ENCODE peak calls at places on chromosome 7, in nine cellular contexts. X is colonic mucosa, O is OCI-LY7, M is chondrocyte, G is mesothelial cell of epicardium, I is GM23338, T is lower lobe of right lung, S is AG09319, Q is AG10803. Y is an unnamed sample.

GRCh38 chr7:105978035-105978434 is 15.0 kb downstream of the CDHR3 start:
- DNase-seq in T (no peak), M (no peak), I (no peak), S (no peak), Q (no peak), G (no peak), O (no peak), X (no peak), Y (no peak)

GRCh38 chr7:130432886-130433285 is 7.9 kb downstream of the CEP41 start:
- DNase-seq in I (no peak), O (no peak), T (no peak), Q (no peak), M (no peak), S (no peak), G (no peak), X (no peak), Y (no peak)

GRCh38 chr7:146772581-146772980 is 656.0 kb downstream of the CNTNAP2 start:
- DNase-seq in X (no peak), M (no peak), Q (no peak), S (no peak), O (peak), G (no peak), T (no peak), I (peak), Y (no peak)

GRCh38 chr7:95398155-95398940 is 2.2 kb upstream of the PON3 start:
- DNase-seq in Q (no peak), G (no peak), I (no peak), O (no peak), T (no peak), S (no peak), X (no peak), M (no peak), Y (no peak)

GRCh38 chr7:17305387-17306171 is 7.1 kb downstream of the AHR start:
- DNase-seq in G (no peak), T (no peak), S (no peak), Q (peak), O (no peak), I (no peak), M (no peak), X (no peak), Y (no peak)

GRCh38 chr7:42511027-42511426 is 274.0 kb upstream of the GLI3 start:
- DNase-seq in O (no peak), X (no peak), S (no peak), G (no peak), Q (peak), M (no peak), T (no peak), I (peak), Y (no peak)

GRCh38 chr7:105935250-105935649 is 27.8 kb upstream of the CDHR3 start:
- DNase-seq in I (no peak), S (no peak), O (no peak), Q (no peak), G (no peak), X (no peak), M (no peak), T (no peak), Y (no peak)

GRCh38 chr7:123748171-123748733 is 551 bp downstream of the WASL start:
- DNase-seq in X (peak), I (peak), S (no peak), O (peak), G (no peak), Q (peak), T (peak), M (peak), Y (peak)

GRCh38 chr7:40301486-40302065 is 166.8 kb downstream of the SUGCT start:
- DNase-seq in G (no peak), I (no peak), M (no peak), O (no peak), Q (peak), S (no peak), X (no peak), T (no peak), Y (no peak)

GRCh38 chr7:24727165-24728120 is 29.8 kb downstream of the GSDME start:
- DNase-seq in O (peak), T (no peak), S (no peak), Q (peak), I (no peak), X (no peak), G (no peak), M (no peak), Y (peak)

GRCh38 chr7:768881-769504 is 41.9 kb upstream of the PRKAR1B start:
- DNase-seq in Q (no peak), G (no peak), M (no peak), T (no peak), I (peak), X (no peak), S (no peak), O (no peak), Y (no peak)

GRCh38 chr7:115477193-115477651 is 553.3 kb downstream of the TFEC start:
- DNase-seq in G (peak), X (peak), M (no peak), Q (peak), O (no peak), S (no peak), I (peak), T (peak), Y (no peak)

GRCh38 chr7:25216837-25217236 is 11.4 kb downstream of the NPVF start:
- DNase-seq in S (no peak), G (no peak), X (no peak), Q (peak), T (no peak), I (peak), O (peak), M (no peak), Y (no peak)

GRCh38 chr7:887488-887820 is 11.1 kb downstream of the GET4 start:
- DNase-seq in I (no peak), X (no peak), M (peak), Q (no peak), G (no peak), T (peak), O (no peak), S (no peak), Y (no peak)

GRCh38 chr7:114879554-114879953 is 42.3 kb upstream of the MDFIC start:
- DNase-seq in S (peak), I (no peak), Q (peak), T (no peak), X (no peak), O (no peak), M (no peak), G (no peak), Y (no peak)

GRCh38 chr7:901388-902154 is 25.2 kb downstream of the GET4 start:
- DNase-seq in O (peak), X (peak), T (peak), S (peak), G (no peak), I (peak), Q (peak), M (no peak), Y (no peak)

GRCh38 chr7:3754488-3755365 is 453.7 kb downstream of the SDK1 start:
- DNase-seq in I (peak), M (no peak), S (peak), Q (no peak), O (no peak), T (no peak), X (no peak), G (no peak), Y (no peak)

GRCh38 chr7:45027774-45028114 is 27.7 kb downstream of the CCM2 start:
- DNase-seq in T (no peak), X (no peak), Q (no peak), G (no peak), I (no peak), M (peak), O (no peak), S (no peak), Y (no peak)

GRCh38 chr7:81339946-81340345 is 421.1 kb upstream of the SEMA3C start:
- DNase-seq in X (no peak), I (no peak), G (no peak), O (no peak), S (no peak), T (no peak), M (no peak), Q (peak), Y (no peak)

GRCh38 chr7:91306266-91306665 is 42.0 kb downstream of the FZD1 start:
- DNase-seq in O (no peak), X (no peak), T (no peak), S (no peak), G (no peak), M (no peak), I (no peak), Q (no peak), Y (no peak)

GRCh38 chr7:2520131-2520807 is 695 bp downstream of the LFNG start:
- DNase-seq in X (peak), I (peak), Q (no peak), S (no peak), G (no peak), T (peak), M (no peak), O (no peak), Y (no peak)

GRCh38 chr7:149742075-149742701 is 31.2 kb downstream of the ZNF467 start:
- DNase-seq in T (peak), I (peak), S (peak), M (no peak), X (peak), Q (peak), O (peak), G (peak), Y (no peak)
- TF ChIP-seq CTCF in T (peak), I (peak), S (peak), M (peak), X (peak), Q (peak), O (peak), G (peak), Y (peak)

GRCh38 chr7:36084485-36085091 is 68.5 kb upstream of the EEPD1 start:
- DNase-seq in M (no peak), G (no peak), Q (peak), I (peak), O (no peak), X (peak), T (no peak), S (peak), Y (no peak)
- TF ChIP-seq CTCF in M (peak), G (no peak), Q (peak), I (peak), O (no peak), X (peak), T (no peak), S (peak), Y (peak)

GRCh38 chr7:155405399-155406318 is 52.3 kb upstream of the EN2 start:
- DNase-seq in O (no peak), X (no peak), I (peak), T (no peak), Q (no peak), S (no peak), G (no peak), M (no peak), Y (no peak)
- TF ChIP-seq CTCF in O (peak), X (no peak), I (peak), T (no peak), Q (no peak), S (no peak), G (no peak), M (peak), Y (peak)

DNA sequence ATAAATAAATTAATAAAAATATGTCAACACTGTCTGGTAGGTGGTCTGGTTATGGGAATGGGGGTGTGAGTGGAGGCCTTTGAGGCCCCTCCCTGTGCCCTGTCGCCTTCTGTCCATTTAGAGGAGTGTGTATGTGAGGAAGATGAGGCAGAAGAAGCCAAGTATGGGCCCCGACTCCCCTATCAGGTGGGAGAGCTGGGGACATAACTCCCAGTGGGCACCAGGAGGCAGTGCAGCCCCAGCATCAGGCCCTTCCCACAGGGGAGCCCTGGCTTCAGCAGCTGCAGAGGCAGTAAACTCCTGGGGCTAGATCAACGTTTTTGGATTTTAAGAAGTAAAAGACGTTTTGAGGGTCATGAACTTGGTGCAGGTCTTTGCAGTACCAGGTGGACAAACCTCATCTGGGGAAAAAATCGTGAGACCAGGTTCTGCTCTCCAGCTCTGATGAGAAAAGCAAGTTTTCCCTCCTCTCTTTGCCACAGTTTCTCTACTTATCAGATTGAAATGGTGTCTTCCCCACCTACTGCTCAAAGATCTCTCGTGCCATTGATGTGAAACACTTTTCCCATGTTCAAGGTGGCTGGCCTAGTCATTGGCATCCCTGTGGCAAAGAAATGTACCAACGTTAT is 167.8 kb upstream of the EEPD1 start:
- DNase-seq in T (peak), Q (peak), G (peak), X (peak), S (peak), O (peak), I (peak), M (no peak), Y (peak)
- TF ChIP-seq CTCF in T (peak), Q (peak), G (peak), X (peak), S (peak), O (peak), I (peak), M (peak), Y (peak)

GRCh38 chr7:155842496-155843265 is 30.4 kb upstream of the SHH start:
- DNase-seq in I (no peak), X (no peak), Q (no peak), T (no peak), S (no peak), G (no peak), M (no peak), O (no peak), Y (no peak)

GRCh38 chr7:155844526-155844925 is 32.3 kb upstream of the SHH start:
- DNase-seq in S (no peak), M (no peak), G (no peak), Q (no peak), I (no peak), O (no peak), X (no peak), T (no peak), Y (no peak)

GRCh38 chr7:155843426-155844018 is 31.3 kb upstream of the SHH start:
- DNase-seq in X (no peak), I (no peak), M (no peak), T (no peak), S (no peak), G (no peak), Q (no peak), O (no peak), Y (no peak)

GRCh38 chr7:155845226-155845625 is 33.0 kb upstream of the SHH start:
- DNase-seq in M (no peak), G (no peak), Q (no peak), I (no peak), S (no peak), O (no peak), X (no peak), T (no peak), Y (no peak)

DNA sequence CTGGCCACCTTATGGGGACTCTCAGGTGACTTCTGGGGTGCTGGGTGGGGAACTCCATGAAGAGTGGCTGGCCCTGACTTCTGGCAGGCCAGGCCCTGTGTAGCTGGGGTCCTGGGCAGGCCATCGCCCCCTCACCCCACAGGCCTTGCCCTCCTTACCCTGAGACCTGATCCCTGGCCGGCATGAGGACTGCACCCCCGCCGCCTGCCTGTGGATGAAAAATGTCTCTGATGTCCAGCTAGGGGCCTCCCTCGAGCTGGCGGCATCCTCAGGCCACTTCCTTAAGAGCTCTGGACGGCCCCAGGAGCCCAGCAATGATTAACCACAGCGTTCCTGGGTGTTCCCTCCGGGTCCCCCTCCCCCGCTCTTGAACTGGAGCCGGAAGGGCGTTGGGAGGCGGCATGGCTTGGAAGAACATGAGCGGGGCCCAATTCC is 31.8 kb upstream of the SHH start:
- DNase-seq in S (no peak), X (peak), T (peak), G (no peak), O (no peak), M (no peak), Q (no peak), I (no peak), Y (no peak)
- TF ChIP-seq CTCF in S (no peak), X (no peak), T (no peak), G (no peak), O (no peak), M (no peak), Q (no peak), I (no peak), Y (no peak)

DNA sequence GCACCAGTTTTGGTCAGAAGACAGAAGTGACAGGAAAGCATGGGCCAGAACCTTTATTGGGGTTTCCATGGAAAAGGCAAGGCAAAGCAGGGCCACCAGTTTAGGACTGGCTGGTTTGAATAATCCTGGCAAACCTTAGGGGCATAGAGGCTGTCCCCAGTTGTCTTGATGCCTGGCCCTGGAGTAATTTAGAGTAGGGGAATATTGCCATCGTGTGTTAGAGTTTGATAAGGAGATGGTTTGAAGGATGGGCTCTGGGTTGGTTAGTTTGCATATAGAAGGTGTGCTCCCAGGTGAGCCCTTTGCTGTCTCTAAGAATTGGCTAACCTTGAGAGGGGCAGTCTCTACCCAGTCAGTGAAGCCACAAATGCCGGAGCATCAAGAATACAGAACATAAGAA is 79.6 kb downstream of the ZNF777 start:
- DNase-seq in S (no peak), M (no peak), G (no peak), I (no peak), T (no peak), Q (no peak), X (no peak), O (peak), Y (no peak)
- TF ChIP-seq CTCF in S (no peak), M (peak), G (no peak), I (no peak), T (no peak), Q (no peak), X (no peak), O (no peak), Y (no peak)

GRCh38 chr7:143345428-143345900 is 17.0 kb downstream of the FAM131B start:
- DNase-seq in S (no peak), O (no peak), T (peak), I (peak), Q (no peak), M (no peak), X (peak), G (no peak), Y (no peak)
- TF ChIP-seq CTCF in S (peak), O (no peak), T (peak), I (peak), Q (peak), M (peak), X (peak), G (no peak), Y (peak)

Y was measured in osteocyte.